ENCODE peak calls at places on chromosomes 3 and 15, in six cellular contexts. B is HCT116, E is H1, D is K562, S is HepG2, N is GM12878. C is an unnamed sample.

GRCh38 chr15:88572030-88572333 is 25.5 kb upstream of the DET1 start:
- DNase-seq in N (no peak), E (no peak), D (no peak), B (no peak), S (no peak), C (no peak)

GRCh38 chr3:189365609-189366564 is 194.1 kb downstream of the TPRG1 start:
- DNase-seq in D (no peak), N (no peak), E (no peak), S (no peak), B (no peak), C (no peak)

GRCh38 chr15:84898761-84899160 is 14.3 kb downstream of the SLC28A1 start:
- DNase-seq in E (no peak), N (no peak), D (no peak), B (no peak), S (no peak), C (no peak)

GRCh38 chr3:184619348-184619747 is 57.8 kb downstream of the EPHB3 start:
- DNase-seq in N (no peak), D (no peak), B (no peak), E (no peak), S (no peak), C (no peak)

GRCh38 chr3:192830279-192831110 is 87.2 kb downstream of the MB21D2 start:
- DNase-seq in D (no peak), E (no peak), S (no peak), N (no peak), B (no peak), C (no peak)

GRCh38 chr15:39594056-39594763 is 13.3 kb downstream of the THBS1 start:
- DNase-seq in S (no peak), D (no peak), E (no peak), N (no peak), B (no peak), C (no peak)

GRCh38 chr3:8085498-8085897 is 416.1 kb upstream of the LMCD1 start:
- DNase-seq in E (no peak), D (no peak), B (no peak), N (no peak), S (no peak), C (no peak)

GRCh38 chr3:127316685-127317084 is 28.8 kb upstream of the PRR20G start:
- DNase-seq in E (no peak), S (no peak), B (no peak), D (no peak), N (no peak), C (no peak)

GRCh38 chr3:127796751-127797150 is 25.6 kb downstream of the MGLL start:
- DNase-seq in S (no peak), N (no peak), D (no peak), B (no peak), E (no peak), C (no peak)

GRCh38 chr3:128430276-128430675 is 36.4 kb downstream of the DNAJB8 start:
- DNase-seq in D (no peak), B (no peak), S (no peak), N (no peak), E (no peak), C (no peak)

GRCh38 chr15:39438260-39438659 is 142.6 kb upstream of the THBS1 start:
- DNase-seq in B (no peak), D (no peak), N (no peak), E (no peak), S (no peak), C (no peak)

GRCh38 chr3:156233875-156234274 is 113.5 kb downstream of the KCNAB1 start:
- DNase-seq in E (no peak), N (no peak), S (no peak), D (no peak), B (no peak), C (peak; percentile 40)

GRCh38 chr15:27989428-27989827 is 109.7 kb downstream of the OCA2 start:
- DNase-seq in D (no peak), N (no peak), B (no peak), S (no peak), E (no peak), C (no peak)

GRCh38 chr15:100772478-100773378 is 106.9 kb upstream of the ALDH1A3 start:
- DNase-seq in D (no peak), S (no peak), E (peak; percentile 46), N (no peak), B (no peak), C (no peak)

GRCh38 chr3:134858516-134859035 is 63.5 kb downstream of the EPHB1 start:
- DNase-seq in N (no peak), S (no peak), B (no peak), E (no peak), D (no peak), C (no peak)

GRCh38 chr15:40454904-40455391 is 14.2 kb downstream of the BAHD1 start:
- DNase-seq in B (no peak), D (no peak), N (no peak), S (no peak), E (no peak), C (no peak)

GRCh38 chr3:194740859-194741486 is 55.3 kb downstream of the FAM43A start:
- DNase-seq in D (no peak), N (no peak), B (peak; percentile 91), S (peak; percentile 64), E (no peak), C (peak; percentile 32)

GRCh38 chr15:73940061-73940981 is 14.1 kb downstream of the LOXL1 start:
- DNase-seq in E (no peak), B (no peak), S (no peak), N (no peak), D (no peak), C (no peak)

GRCh38 chr3:158713094-158713499 is 19.2 kb downstream of the RARRES1 start:
- DNase-seq in E (no peak), N (no peak), D (no peak), B (no peak), S (no peak), C (no peak)

GRCh38 chr3:40398346-40398745 is 11.4 kb downstream of the ENTPD3 start:
- DNase-seq in E (no peak), S (peak; percentile 71), N (no peak), D (no peak), B (no peak), C (no peak)

GRCh38 chr3:68007621-68008226 is 353.3 kb upstream of the SUCLG2 start:
- DNase-seq in B (no peak), E (peak; percentile 73), N (no peak), S (no peak), D (no peak), C (no peak)

GRCh38 chr3:55341502-55342031 is 145.5 kb downstream of the WNT5A start:
- DNase-seq in D (no peak), B (no peak), E (no peak), N (no peak), S (no peak), C (no peak)

GRCh38 chr3:66480666-66481065 is 20.2 kb downstream of the LRIG1 start:
- DNase-seq in D (no peak), S (peak; percentile 45), E (no peak), N (peak; percentile 40), B (no peak), C (no peak)

GRCh38 chr3:112734718-112735350 is 93.9 kb upstream of the CCDC80 start:
- DNase-seq in S (peak; percentile 49), B (peak; percentile 77), D (peak; percentile 53), N (peak; percentile 40), E (peak; percentile 92), C (peak; percentile 75)

GRCh38 chr15:85112997-85113396 is 131.3 kb downstream of the PDE8A start:
- DNase-seq in N (no peak), B (no peak), E (no peak), D (no peak), S (no peak), C (no peak)

GRCh38 chr3:129530331-129530761 is 1.9 kb downstream of the RHO start:
- DNase-seq in B (no peak), D (no peak), E (peak; percentile 57), S (no peak), N (no peak), C (peak; percentile 77)

GRCh38 chr3:150797155-150797554 is 34.2 kb upstream of the SIAH2 start:
- DNase-seq in D (no peak), B (no peak), N (no peak), S (no peak), E (no peak), C (no peak)

GRCh38 chr3:185250653-185251052 is 3.2 kb downstream of the EHHADH start:
- DNase-seq in E (no peak), N (no peak), S (peak; percentile 53), D (no peak), B (no peak), C (no peak)

GRCh38 chr3:181711325-181712135 is at the start of gene SOX2:
- DNase-seq in D (peak; percentile 68), E (peak; percentile 83), S (peak; percentile 67), N (no peak), B (peak; percentile 38), C (peak; percentile 83)

GRCh38 chr3:153043729-153044314 is 118.2 kb upstream of the RAP2B start:
- DNase-seq in E (no peak), D (no peak), N (no peak), S (no peak), B (no peak), C (no peak)

GRCh38 chr3:141412087-141412935 is 44.0 kb downstream of the ZBTB38 start:
- DNase-seq in N (no peak), B (no peak), S (peak; percentile 49), E (no peak), D (no peak), C (no peak)

DNA sequence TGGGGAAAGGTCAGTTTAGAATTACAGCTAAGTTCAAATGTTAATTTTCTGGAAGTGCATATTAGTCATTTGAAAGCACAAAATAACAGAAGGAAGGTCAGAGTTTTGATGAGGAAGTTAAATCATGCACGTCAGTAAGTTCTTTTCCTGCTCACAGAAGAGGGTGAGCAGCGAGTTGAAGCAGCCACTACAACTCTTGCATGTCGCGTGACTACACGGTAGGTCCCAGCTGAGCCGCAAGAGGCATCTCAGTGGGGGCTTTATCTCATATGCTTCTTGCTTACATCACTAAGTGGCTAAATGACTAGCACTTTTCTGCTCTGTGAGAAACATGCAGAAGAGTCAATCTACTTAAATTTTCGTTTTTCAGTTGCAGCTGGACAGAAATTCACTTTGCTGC is 21.3 kb upstream of the SEC62 start:
- DNase-seq in S (no peak), D (peak; percentile 24), N (peak; percentile 85), B (no peak), E (no peak), C (no peak)
- TF ChIP-seq ZNF274 in S (no peak), D (no peak), N (no peak), B (no peak), E (no peak), C (no peak)

GRCh38 chr3:196721097-196721496 is 8.9 kb downstream of the PIGX start:
- DNase-seq in B (no peak), D (no peak), N (no peak), E (no peak), S (no peak), C (no peak)
- H3K4me3 ChIP-seq in B (no peak overlapping the region), D (no peak overlapping the region), N (no peak overlapping the region), E (no peak overlapping the region), S (no peak overlapping the region), C (no peak overlapping the region)

GRCh38 chr15:71545923-71546322 is 264.4 kb upstream of the NR2E3 start:
- DNase-seq in D (no peak), B (no peak), S (no peak), N (no peak), E (no peak), C (no peak)
- TF ChIP-seq ZNF274 in D (no peak), B (no peak), S (no peak), N (no peak), E (no peak), C (no peak)

GRCh38 chr3:23740517-23741402 is 65.0 kb upstream of the UBE2E1 start:
- DNase-seq in E (no peak), B (peak; percentile 96), D (no peak), N (no peak), S (no peak), C (no peak)
- H3K4me3 ChIP-seq in E (no peak overlapping the region), B (peak overlapping the region; percentile 46), D (no peak overlapping the region), N (no peak overlapping the region), S (no peak overlapping the region), C (no peak overlapping the region)

GRCh38 chr3:13812039-13812438 is 67.8 kb downstream of the WNT7A start:
- DNase-seq in B (no peak), S (no peak), E (no peak), D (no peak), N (no peak), C (no peak)
- TF ChIP-seq ZNF274 in B (no peak), S (no peak), E (no peak), D (no peak), N (no peak), C (no peak)